ENCODE peak calls at places on chromosomes 12 and 14, in four cellular contexts. One of them, this sample, is unnamed.

GRCh38 chr12:129467289-129467688 is 436.5 kb downstream of the TMEM132D start:
- DNase-seq in RWPE1: no peak
- DNase-seq in ovary: no peak
- DNase-seq in testis: peak
- DNase-seq in this sample: no peak

GRCh38 chr14:63212776-63213500 is 8.7 kb downstream of the RHOJ start:
- DNase-seq in RWPE1: no peak
- DNase-seq in ovary: no peak
- DNase-seq in testis: no peak
- DNase-seq in this sample: no peak

GRCh38 chr14:105072381-105072861 is 7.2 kb upstream of the GPR132 start:
- DNase-seq in RWPE1: no peak
- DNase-seq in ovary: no peak
- DNase-seq in testis: no peak
- DNase-seq in this sample: no peak

GRCh38 chr14:62126885-62127478 is 364.8 kb downstream of the SNAPC1 start:
- DNase-seq in testis: no peak
- DNase-seq in RWPE1: peak
- DNase-seq in ovary: no peak
- DNase-seq in this sample: peak

GRCh38 chr14:58978336-58978735 is 210.1 kb upstream of the DAAM1 start:
- DNase-seq in testis: no peak
- DNase-seq in RWPE1: no peak
- DNase-seq in ovary: peak
- DNase-seq in this sample: no peak

GRCh38 chr12:113432976-113433375 is 10.8 kb downstream of the SDSL start:
- DNase-seq in RWPE1: no peak
- DNase-seq in ovary: no peak
- DNase-seq in testis: no peak
- DNase-seq in this sample: no peak

GRCh38 chr14:93859957-93860356 is 67.2 kb upstream of the FAM181A start:
- DNase-seq in ovary: no peak
- DNase-seq in RWPE1: no peak
- DNase-seq in testis: no peak
- DNase-seq in this sample: no peak

GRCh38 chr12:52182456-52182855 is 9.4 kb downstream of the KRT80 start:
- DNase-seq in testis: no peak
- DNase-seq in ovary: no peak
- DNase-seq in RWPE1: no peak
- DNase-seq in this sample: no peak

GRCh38 chr12:79057540-79057939 is 193.0 kb downstream of the SYT1 start:
- DNase-seq in ovary: no peak
- DNase-seq in RWPE1: no peak
- DNase-seq in testis: no peak
- DNase-seq in this sample: no peak

GRCh38 chr14:81311816-81312215 is 88.3 kb downstream of the STON2 start:
- DNase-seq in RWPE1: peak
- DNase-seq in testis: no peak
- DNase-seq in ovary: no peak
- DNase-seq in this sample: peak
- H3K27ac ChIP-seq in RWPE1: no peak
- H3K27ac ChIP-seq in testis: no peak
- H3K27ac ChIP-seq in ovary: peak
- H3K27ac ChIP-seq in this sample: no peak

GRCh38 chr12:71865757-71866536 is 26.4 kb downstream of the TBC1D15 start:
- DNase-seq in RWPE1: no peak
- DNase-seq in ovary: no peak
- DNase-seq in testis: no peak
- DNase-seq in this sample: no peak

GRCh38 chr12:71871116-71871515 is 31.6 kb downstream of the TBC1D15 start:
- DNase-seq in ovary: no peak
- DNase-seq in testis: no peak
- DNase-seq in RWPE1: no peak
- DNase-seq in this sample: no peak

GRCh38 chr12:71867131-71867530 is 27.6 kb downstream of the TBC1D15 start:
- DNase-seq in RWPE1: no peak
- DNase-seq in ovary: no peak
- DNase-seq in testis: no peak
- DNase-seq in this sample: no peak

GRCh38 chr12:71870409-71870808 is 30.9 kb downstream of the TBC1D15 start:
- DNase-seq in RWPE1: no peak
- DNase-seq in testis: no peak
- DNase-seq in ovary: no peak
- DNase-seq in this sample: no peak

GRCh38 chr12:71865166-71865713 is 25.7 kb downstream of the TBC1D15 start:
- DNase-seq in testis: no peak
- DNase-seq in RWPE1: peak
- DNase-seq in ovary: no peak
- DNase-seq in this sample: no peak
- TF ChIP-seq CTCF in testis: no peak
- TF ChIP-seq CTCF in RWPE1: no peak
- TF ChIP-seq CTCF in ovary: no peak
- TF ChIP-seq CTCF in this sample: no peak

GRCh38 chr14:80231732-80232131 is 20.4 kb upstream of the DIO2 start:
- DNase-seq in ovary: no peak
- DNase-seq in testis: no peak
- DNase-seq in RWPE1: no peak
- DNase-seq in this sample: no peak
- H3K27ac ChIP-seq in ovary: no peak
- H3K27ac ChIP-seq in testis: peak
- H3K27ac ChIP-seq in RWPE1: no peak
- H3K27ac ChIP-seq in this sample: no peak

GRCh38 chr12:118841588-118841987 is 139.8 kb upstream of the SRRM4 start:
- DNase-seq in ovary: no peak
- DNase-seq in RWPE1: no peak
- DNase-seq in testis: no peak
- DNase-seq in this sample: no peak

GRCh38 chr12:118842753-118843335 is 138.5 kb upstream of the SRRM4 start:
- DNase-seq in ovary: no peak
- DNase-seq in RWPE1: no peak
- DNase-seq in testis: no peak
- DNase-seq in this sample: no peak

GRCh38 chr12:118835911-118836310 is 145.4 kb upstream of the SRRM4 start:
- DNase-seq in RWPE1: no peak
- DNase-seq in testis: no peak
- DNase-seq in ovary: no peak
- DNase-seq in this sample: no peak

GRCh38 chr12:118840878-118841277 is 140.5 kb upstream of the SRRM4 start:
- DNase-seq in RWPE1: no peak
- DNase-seq in testis: no peak
- DNase-seq in ovary: no peak
- DNase-seq in this sample: no peak

GRCh38 chr12:118840399-118840798 is 140.9 kb upstream of the SRRM4 start:
- DNase-seq in RWPE1: no peak
- DNase-seq in ovary: no peak
- DNase-seq in testis: no peak
- DNase-seq in this sample: no peak
- TF ChIP-seq CTCF in RWPE1: no peak
- TF ChIP-seq CTCF in ovary: no peak
- TF ChIP-seq CTCF in testis: no peak
- TF ChIP-seq CTCF in this sample: no peak

GRCh38 chr14:101814869-101815268 is 53.4 kb downstream of the PPP2R5C start:
- DNase-seq in ovary: no peak
- DNase-seq in RWPE1: no peak
- DNase-seq in testis: no peak
- DNase-seq in this sample: no peak
- H3K27ac ChIP-seq in ovary: no peak
- H3K27ac ChIP-seq in RWPE1: no peak
- H3K27ac ChIP-seq in testis: no peak
- H3K27ac ChIP-seq in this sample: peak